ENCODE peak calls at places on chromosome 2, in eight cellular contexts. F is NCI-H1105 treated with DMSO at 0.1 percent for 48 hours; I is IMR-90; Y is stimulated activated CD4-positive, alpha-beta T cell treated with anti-CD3 and anti-CD28 coated beads, Interleukin-4, amount 100 ng/mL, for 1 hour; U is HEK293T; A is H4; S is endothelial cell; J is mucosa of gallbladder. P is an unnamed sample.

GRCh38 chr2:227423633-227424499 is 36.1 kb upstream of the SCYGR1 start:
- DNase-seq in F (no peak), I (no peak), Y (no peak), U (no peak), A (no peak), S (no peak), J (no peak), P (no peak)

GRCh38 chr2:38123862-38124261 is 47.9 kb upstream of the CYP1B1 start:
- DNase-seq in F (no peak), I (no peak), Y (no peak), U (no peak), A (no peak), S (no peak), J (no peak), P (no peak)

GRCh38 chr2:112045446-112046014 is 9.5 kb upstream of the TMEM87B start:
- DNase-seq in F (no peak), I (no peak), Y (no peak), U (no peak), A (no peak), S (no peak), J (no peak), P (no peak)

GRCh38 chr2:10043906-10044601 is 704 bp downstream of the KLF11 start:
- DNase-seq in F (no peak), I (peak; percentile 86), Y (peak; percentile 98), U (peak; percentile 94), A (peak; percentile 77), S (peak; percentile 70), J (peak; percentile 97), P (peak; percentile 88)

GRCh38 chr2:28320371-28320770 is 72.3 kb upstream of the FOSL2 start:
- DNase-seq in F (no peak), I (no peak), Y (no peak), U (no peak), A (no peak), S (no peak), J (no peak), P (no peak)

GRCh38 chr2:241968417-241968816 is 98.9 kb downstream of the RTP5 start:
- DNase-seq in F (no peak), I (no peak), Y (no peak), U (no peak), A (no peak), S (no peak), J (no peak), P (no peak)

GRCh38 chr2:239073745-239074530 is 226.1 kb downstream of the TWIST2 start:
- DNase-seq in F (no peak), I (no peak), Y (no peak), U (no peak), A (no peak), S (no peak), J (no peak), P (no peak)

GRCh38 chr2:197279997-197280756 is 30.4 kb downstream of the ANKRD44 start:
- DNase-seq in F (no peak), I (peak; percentile 39), Y (no peak), U (no peak), A (no peak), S (no peak), J (no peak), P (no peak)

GRCh38 chr2:72694715-72695496 is 130.9 kb downstream of the EXOC6B start:
- DNase-seq in F (peak; percentile 89), I (peak; percentile 67), Y (no peak), U (peak; percentile 33), A (peak; percentile 69), S (no peak), J (peak; percentile 39), P (no peak)

P was measured in activated T-helper 2 cell treated with anti-CD3 and anti-CD28 coated beads, Interferon-gamma antibody, Interleukin-2, Interleukin-4, amounts not matched to agents 10 μg/mL and 5 μg/mL and 100 μg/mL, durations not matched to agents 14 hours and 24 hours and 36 hours.